ENCODE peak calls at places on chromosomes 6 and 20, in four cellular contexts. C is K562, D is H1, O is HCT116. E is an unnamed sample.

GRCh38 chr20:33687370-33687915 is 1.3 kb upstream of the E2F1 start:
- DNase-seq in C (no peak), D (no peak), O (no peak), E (no peak)

GRCh38 chr6:106083618-106084017 is 2.5 kb upstream of the PRDM1 start:
- DNase-seq in C (no peak), D (no peak), O (no peak), E (no peak)

GRCh38 chr20:60053125-60053812 is 95.0 kb downstream of the CDH26 start:
- DNase-seq in C (no peak), D (no peak), O (no peak), E (no peak)

GRCh38 chr6:33305052-33305451 is 6.3 kb upstream of the RGL2 start:
- DNase-seq in C (no peak), D (no peak), O (no peak), E (no peak)

GRCh38 chr6:157756708-157757429 is 66.2 kb upstream of the SNX9 start:
- DNase-seq in C (peak; percentile 89), D (peak; percentile 82), O (peak; percentile 71), E (peak; percentile 79)

GRCh38 chr6:129140571-129140970 is 257.6 kb downstream of the LAMA2 start:
- DNase-seq in C (no peak), D (no peak), O (no peak), E (no peak)

GRCh38 chr6:157372501-157373280 is 8.3 kb upstream of the ZDHHC14 start:
- DNase-seq in C (no peak), D (no peak), O (no peak), E (no peak)

GRCh38 chr6:129501401-129502051 is 208.5 kb downstream of the ARHGAP18 start:
- DNase-seq in C (peak; percentile 88), D (no peak), O (peak; percentile 98), E (no peak)

GRCh38 chr6:37625591-37626374 is 71.9 kb downstream of the MDGA1 start:
- DNase-seq in C (no peak), D (no peak), O (no peak), E (no peak)

GRCh38 chr20:37539956-37540455 is 12.3 kb upstream of the BLCAP start:
- DNase-seq in C (peak; percentile 38), D (no peak), O (no peak), E (no peak)

GRCh38 chr6:150751296-150751695 is 114.2 kb upstream of the MTHFD1L start:
- DNase-seq in C (no peak), D (no peak), O (no peak), E (no peak)

GRCh38 chr6:81788748-81789147 is 36.3 kb upstream of the TENT5A start:
- DNase-seq in C (no peak), D (no peak), O (no peak), E (no peak)

GRCh38 chr6:73585566-73586415 is 65.0 kb upstream of the EEF1A1 start:
- DNase-seq in C (peak; percentile 81), D (no peak), O (peak; percentile 72), E (no peak)

GRCh38 chr6:159116343-159116742 is 52.9 kb upstream of the FNDC1 start:
- DNase-seq in C (no peak), D (no peak), O (no peak), E (no peak)

GRCh38 chr6:121557146-121557545 is 121.7 kb downstream of the GJA1 start:
- DNase-seq in C (no peak), D (no peak), O (no peak), E (no peak)

GRCh38 chr6:42028234-42029061 is 21.9 kb upstream of the TAF8 start:
- DNase-seq in C (peak; percentile 98), D (no peak), O (no peak), E (no peak)

GRCh38 chr20:32238483-32239425 is 31.1 kb downstream of the POFUT1 start:
- DNase-seq in C (no peak), D (no peak), O (no peak), E (no peak)

GRCh38 chr6:15338462-15338861 is 92.6 kb downstream of the JARID2 start:
- DNase-seq in C (no peak), D (no peak), O (no peak), E (no peak)

GRCh38 chr20:62832212-62832922 is 15.5 kb downstream of the COL9A3 start:
- DNase-seq in C (peak; percentile 62), D (no peak), O (peak; percentile 51), E (peak; percentile 21)

GRCh38 chr6:11205721-11206120 is 26.7 kb downstream of the NEDD9 start:
- DNase-seq in C (no peak), D (no peak), O (no peak), E (no peak)

GRCh38 chr6:137233561-137234504 is 14.6 kb upstream of the IFNGR1 start:
- DNase-seq in C (peak; percentile 36), D (no peak), O (no peak), E (no peak)

GRCh38 chr20:48205281-48205782 is 420.1 kb upstream of the SULF2 start:
- DNase-seq in C (no peak), D (no peak), O (no peak), E (no peak)

GRCh38 chr6:73180076-73180717 is 45.1 kb downstream of the KHDC1L start:
- DNase-seq in C (no peak), D (no peak), O (no peak), E (no peak)

GRCh38 chr6:168063431-168063830 is 15.6 kb downstream of the FRMD1 start:
- DNase-seq in C (no peak), D (no peak), O (no peak), E (no peak)

GRCh38 chr20:46545077-46545826 is 5.2 kb downstream of the OCSTAMP start:
- DNase-seq in C (no peak), D (no peak), O (no peak), E (no peak)

GRCh38 chr20:51729771-51730170 is 38.4 kb downstream of the ATP9A start:
- DNase-seq in C (no peak), D (no peak), O (no peak), E (no peak)

GRCh38 chr6:132087391-132087790 is 136.2 kb upstream of the CCN2 start:
- DNase-seq in C (no peak), D (no peak), O (no peak), E (no peak)

GRCh38 chr6:163726037-163726695 is 311.6 kb downstream of the QKI start:
- DNase-seq in C (no peak), D (no peak), O (no peak), E (no peak)

GRCh38 chr6:42889815-42890214 is 10.4 kb downstream of the RPL7L1 start:
- DNase-seq in C (no peak), D (no peak), O (no peak), E (no peak)

GRCh38 chr6:12348530-12349511 is 58.7 kb downstream of the EDN1 start:
- DNase-seq in C (no peak), D (no peak), O (peak; percentile 83), E (no peak)

GRCh38 chr20:62766716-62767115 is 29.6 kb upstream of the MRGBP start:
- DNase-seq in C (no peak), D (no peak), O (no peak), E (no peak)

GRCh38 chr20:49203011-49203410 is 14.9 kb upstream of the STAU1 start:
- DNase-seq in C (no peak), D (no peak), O (no peak), E (no peak)

GRCh38 chr6:108555399-108556052 is 5.2 kb upstream of the FOXO3 start:
- DNase-seq in C (no peak), D (no peak), O (no peak), E (no peak)

GRCh38 chr6:79719248-79719975 is 88.3 kb downstream of the SH3BGRL2 start:
- DNase-seq in C (peak; percentile 23), D (no peak), O (no peak), E (no peak)

GRCh38 chr20:45010399-45010828 is 44.1 kb downstream of the STK4 start:
- DNase-seq in C (no peak), D (no peak), O (no peak), E (no peak)

GRCh38 chr20:40085513-40085912 is 603.5 kb downstream of the MAFB start:
- DNase-seq in C (no peak), D (no peak), O (no peak), E (no peak)

GRCh38 chr20:33460711-33461110 is 17.1 kb upstream of the SNTA1 start:
- DNase-seq in C (no peak), D (no peak), O (no peak), E (no peak)

GRCh38 chr6:117463762-117464665 is 18.5 kb upstream of the DCBLD1 start:
- DNase-seq in C (no peak), D (no peak), O (no peak), E (no peak)

GRCh38 chr6:144340541-144341371 is 55.6 kb downstream of the UTRN start:
- DNase-seq in C (no peak), D (no peak), O (no peak), E (no peak)
- TF ChIP-seq SIN3A in C (no peak), D (no peak), O (no peak), E (no peak)

DNA sequence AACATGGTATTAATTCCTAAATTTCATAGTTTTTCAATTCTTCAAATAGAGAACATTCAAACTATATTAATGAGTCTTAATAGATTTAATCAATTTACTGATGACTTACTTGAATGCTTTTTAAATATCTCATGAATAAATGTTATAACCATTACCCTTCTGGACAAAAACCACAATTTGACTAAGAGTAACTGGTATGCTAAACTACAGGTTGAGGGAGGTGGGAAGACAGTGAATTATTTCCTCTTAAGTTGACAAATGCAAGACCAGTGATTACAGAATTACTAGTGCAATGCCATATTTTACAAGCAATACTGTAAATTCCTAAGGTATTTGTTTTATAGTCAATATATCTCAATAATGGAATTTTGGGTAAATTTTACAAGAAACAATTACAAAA is 65.1 kb downstream of the REV3L start:
- DNase-seq in C (no peak), D (no peak), O (no peak), E (no peak)
- TF ChIP-seq SIN3A in C (no peak), D (no peak), O (no peak), E (no peak)

GRCh38 chr6:144585217-144585814 is 300.2 kb downstream of the UTRN start:
- DNase-seq in C (peak; percentile 70), D (no peak), O (peak; percentile 54), E (peak; percentile 14)
- TF ChIP-seq SIN3A in C (no peak), D (no peak), O (no peak), E (no peak)

GRCh38 chr20:23602261-23602660 is 3.5 kb downstream of the CST9 start:
- DNase-seq in C (no peak), D (no peak), O (no peak), E (no peak)
- TF ChIP-seq SIN3A in C (no peak), D (no peak), O (no peak), E (no peak)

GRCh38 chr20:41412324-41412723 is 45.7 kb upstream of the EMILIN3 start:
- DNase-seq in C (no peak), D (no peak), O (no peak), E (no peak)

GRCh38 chr20:41413169-41413568 is 46.6 kb upstream of the EMILIN3 start:
- DNase-seq in C (no peak), D (no peak), O (no peak), E (no peak)

GRCh38 chr20:41418739-41419293 is 52.2 kb upstream of the EMILIN3 start:
- DNase-seq in C (no peak), D (no peak), O (no peak), E (no peak)

GRCh38 chr20:41418031-41418430 is 51.4 kb upstream of the EMILIN3 start:
- DNase-seq in C (no peak), D (no peak), O (no peak), E (no peak)

GRCh38 chr20:41415191-41415590 is 48.6 kb upstream of the EMILIN3 start:
- DNase-seq in C (no peak), D (no peak), O (no peak), E (no peak)
- TF ChIP-seq SIN3A in C (no peak), D (no peak), O (no peak), E (no peak)